ENCODE peak calls at places on chromosomes 5 and 9, in five cellular contexts. R, U, X, F and N are unnamed samples.

GRCh38 chr5:53303105-53303504 is 177.3 kb upstream of the FST start:
- DNase-seq in R (no peak), U (no peak), X (no peak), F (no peak), N (peak; percentile 94)

GRCh38 chr9:21890696-21891095 is 88.3 kb downstream of the MTAP start:
- DNase-seq in R (no peak), U (no peak), X (no peak), F (no peak), N (no peak)

GRCh38 chr5:179879690-179880010 is 21.0 kb upstream of the MRNIP start:
- DNase-seq in R (no peak), U (no peak), X (no peak), F (no peak), N (no peak)

GRCh38 chr9:136695435-136695895 is 8.2 kb upstream of the AGPAT2 start:
- DNase-seq in R (no peak), U (peak; percentile 90), X (peak; percentile 82), F (no peak), N (peak; percentile 66)

GRCh38 chr5:98997000-98997399 is 68.2 kb upstream of the CHD1 start:
- DNase-seq in R (no peak), U (no peak), X (no peak), F (no peak), N (no peak)

GRCh38 chr9:133714606-133715294 is 23.4 kb downstream of the SARDH start:
- DNase-seq in R (peak; percentile 80), U (no peak), X (peak; percentile 34), F (no peak), N (no peak)

GRCh38 chr5:108788142-108788541 is 40.4 kb downstream of the FER start:
- DNase-seq in R (no peak), U (no peak), X (no peak), F (no peak), N (peak; percentile 12)

GRCh38 chr9:70421272-70422180 is 7.1 kb upstream of the KLF9 start:
- DNase-seq in R (no peak), U (no peak), X (no peak), F (peak; percentile 64), N (no peak)

GRCh38 chr5:78501411-78502338 is 141.3 kb downstream of the SCAMP1 start:
- DNase-seq in R (no peak), U (no peak), X (no peak), F (no peak), N (peak; percentile 39)

GRCh38 chr9:87592554-87593394 is 95.1 kb downstream of the DAPK1 start:
- DNase-seq in R (peak; percentile 74), U (no peak), X (peak; percentile 59), F (no peak), N (no peak)

GRCh38 chr9:34032631-34033030 is 16.1 kb downstream of the UBAP2 start:
- DNase-seq in R (no peak), U (no peak), X (no peak), F (no peak), N (no peak)

GRCh38 chr5:161545701-161546462 is 643 bp downstream of the GABRB2 start:
- DNase-seq in R (no peak), U (no peak), X (no peak), F (no peak), N (no peak)

GRCh38 chr5:35476789-35477188 is 140.9 kb upstream of the SPEF2 start:
- DNase-seq in R (no peak), U (no peak), X (no peak), F (no peak), N (no peak)

GRCh38 chr5:54703091-54703490 is 185.5 kb downstream of the SNX18 start:
- DNase-seq in R (peak; percentile 65), U (no peak), X (no peak), F (no peak), N (peak; percentile 44)

GRCh38 chr5:1509346-1510085 is 14.2 kb downstream of the LPCAT1 start:
- DNase-seq in R (peak; percentile 40), U (peak; percentile 30), X (peak; percentile 23), F (peak; percentile 6), N (no peak)

GRCh38 chr9:109441296-109441695 is 56.8 kb downstream of the PTPN3 start:
- DNase-seq in R (no peak), U (no peak), X (no peak), F (no peak), N (no peak)

GRCh38 chr9:136185066-136185465 is 19.9 kb downstream of the LHX3 start:
- DNase-seq in R (no peak), U (no peak), X (no peak), F (no peak), N (no peak)

GRCh38 chr9:133970581-133970900 is 21.6 kb downstream of the VAV2 start:
- DNase-seq in R (no peak), U (no peak), X (no peak), F (no peak), N (no peak)

GRCh38 chr9:36924071-36924470 is 110.0 kb downstream of the PAX5 start:
- DNase-seq in R (no peak), U (no peak), X (no peak), F (no peak), N (peak; percentile 90)

GRCh38 chr5:128436825-128437224 is 101.2 kb downstream of the FBN2 start:
- DNase-seq in R (no peak), U (no peak), X (no peak), F (no peak), N (peak; percentile 96)

GRCh38 chr5:170892201-170892600 is 30.4 kb downstream of the RANBP17 start:
- DNase-seq in R (no peak), U (no peak), X (no peak), F (no peak), N (no peak)

GRCh38 chr5:113606298-113607134 is 93.0 kb downstream of the YTHDC2 start:
- DNase-seq in R (no peak), U (no peak), X (no peak), F (peak; percentile 30), N (peak; percentile 38)

GRCh38 chr5:57302643-57303042 is 128.8 kb downstream of the GPBP1 start:
- DNase-seq in R (no peak), U (no peak), X (no peak), F (no peak), N (no peak)

GRCh38 chr5:179370490-179371122 is 25.3 kb upstream of the ADAMTS2 start:
- DNase-seq in R (no peak), U (no peak), X (peak; percentile 22), F (no peak), N (no peak)

GRCh38 chr5:139660916-139661814 is 13.0 kb downstream of the CXXC5 start:
- DNase-seq in R (peak; percentile 86), U (peak; percentile 85), X (peak; percentile 90), F (peak; percentile 24), N (peak; percentile 92)

GRCh38 chr5:159844725-159845124 is 71.6 kb upstream of the ADRA1B start:
- DNase-seq in R (no peak), U (no peak), X (no peak), F (no peak), N (no peak)

GRCh38 chr5:132677191-132677590 is 3.4 kb downstream of the IL4 start:
- DNase-seq in R (peak; percentile 54), U (no peak), X (peak; percentile 83), F (no peak), N (peak; percentile 80)

GRCh38 chr5:14742427-14743010 is 78.0 kb downstream of the OTULIN start:
- DNase-seq in R (no peak), U (no peak), X (no peak), F (no peak), N (no peak)

GRCh38 chr9:121557581-121558422 is 58.2 kb upstream of the GGTA1 start:
- DNase-seq in R (peak; percentile 74), U (peak; percentile 66), X (peak; percentile 85), F (no peak), N (peak; percentile 83)